ENCODE peak calls at places on chromosomes 6 and 20, in eight cellular contexts. One of them, this sample, is unnamed. For H3K36me3 and H3K4me1, the result is how much of the 10 kb centered on the place peaks cover.

GRCh38 chr6:126039284-126039683 is 52.9 kb downstream of the TRMT11 start:
- DNase-seq in sigmoid colon: no peak
- DNase-seq in pancreas: no peak
- DNase-seq in upper lobe of right lung: no peak
- DNase-seq in cardiac muscle cell: peak
- DNase-seq in mammary epithelial cell: peak
- DNase-seq in fibroblast of lung: peak
- DNase-seq in uterus: no peak
- DNase-seq in this sample: no peak

GRCh38 chr20:36384022-36384619 is 78.0 kb downstream of the DLGAP4 start:
- DNase-seq in sigmoid colon: no peak
- DNase-seq in pancreas: no peak
- DNase-seq in upper lobe of right lung: no peak
- DNase-seq in cardiac muscle cell: peak
- DNase-seq in mammary epithelial cell: peak
- DNase-seq in fibroblast of lung: peak
- DNase-seq in uterus: no peak
- DNase-seq in this sample: peak

GRCh38 chr6:56729719-56730118 is 87.0 kb upstream of the DST start:
- DNase-seq in sigmoid colon: no peak
- DNase-seq in pancreas: no peak
- DNase-seq in upper lobe of right lung: no peak
- DNase-seq in cardiac muscle cell: peak
- DNase-seq in mammary epithelial cell: peak
- DNase-seq in fibroblast of lung: peak
- DNase-seq in uterus: no peak
- DNase-seq in this sample: no peak

GRCh38 chr20:53786445-53787267 is 193.0 kb upstream of the ZNF217 start:
- DNase-seq in sigmoid colon: no peak
- DNase-seq in pancreas: no peak
- DNase-seq in upper lobe of right lung: no peak
- DNase-seq in cardiac muscle cell: no peak
- DNase-seq in mammary epithelial cell: no peak
- DNase-seq in fibroblast of lung: no peak
- DNase-seq in uterus: no peak
- DNase-seq in this sample: peak

GRCh38 chr6:105193647-105194046 is 13.8 kb upstream of the POPDC3 start:
- DNase-seq in sigmoid colon: no peak
- DNase-seq in pancreas: no peak
- DNase-seq in upper lobe of right lung: no peak
- DNase-seq in cardiac muscle cell: peak
- DNase-seq in mammary epithelial cell: peak
- DNase-seq in fibroblast of lung: peak
- DNase-seq in uterus: no peak
- DNase-seq in this sample: no peak

GRCh38 chr6:21033575-21034026 is 499.3 kb downstream of the CDKAL1 start:
- DNase-seq in sigmoid colon: peak
- DNase-seq in pancreas: peak
- DNase-seq in upper lobe of right lung: no peak
- DNase-seq in cardiac muscle cell: peak
- DNase-seq in mammary epithelial cell: peak
- DNase-seq in fibroblast of lung: peak
- DNase-seq in uterus: peak
- DNase-seq in this sample: no peak

GRCh38 chr6:153568601-153569000 is 437.5 kb upstream of the RGS17 start:
- DNase-seq in sigmoid colon: no peak
- DNase-seq in pancreas: no peak
- DNase-seq in upper lobe of right lung: no peak
- DNase-seq in cardiac muscle cell: peak
- DNase-seq in mammary epithelial cell: no peak
- DNase-seq in fibroblast of lung: peak
- DNase-seq in uterus: no peak
- DNase-seq in this sample: no peak

GRCh38 chr6:373031-373430 is 18.5 kb upstream of the IRF4 start:
- DNase-seq in sigmoid colon: no peak
- DNase-seq in pancreas: no peak
- DNase-seq in upper lobe of right lung: no peak
- DNase-seq in cardiac muscle cell: no peak
- DNase-seq in mammary epithelial cell: no peak
- DNase-seq in fibroblast of lung: no peak
- DNase-seq in uterus: no peak
- DNase-seq in this sample: no peak

GRCh38 chr6:109186012-109186411 is 90.7 kb downstream of the CEP57L1 start:
- DNase-seq in sigmoid colon: no peak
- DNase-seq in pancreas: no peak
- DNase-seq in upper lobe of right lung: no peak
- DNase-seq in cardiac muscle cell: no peak
- DNase-seq in mammary epithelial cell: no peak
- DNase-seq in fibroblast of lung: no peak
- DNase-seq in uterus: no peak
- DNase-seq in this sample: no peak

GRCh38 chr6:109183109-109183508 is 87.8 kb downstream of the CEP57L1 start:
- DNase-seq in sigmoid colon: no peak
- DNase-seq in pancreas: no peak
- DNase-seq in upper lobe of right lung: no peak
- DNase-seq in cardiac muscle cell: no peak
- DNase-seq in mammary epithelial cell: no peak
- DNase-seq in fibroblast of lung: no peak
- DNase-seq in uterus: no peak
- DNase-seq in this sample: no peak

GRCh38 chr6:109188115-109188411 is 92.8 kb downstream of the CEP57L1 start:
- DNase-seq in sigmoid colon: no peak
- DNase-seq in pancreas: no peak
- DNase-seq in upper lobe of right lung: no peak
- DNase-seq in cardiac muscle cell: no peak
- DNase-seq in mammary epithelial cell: no peak
- DNase-seq in fibroblast of lung: no peak
- DNase-seq in uterus: no peak
- DNase-seq in this sample: no peak

GRCh38 chr6:109184638-109185037 is 89.3 kb downstream of the CEP57L1 start:
- DNase-seq in sigmoid colon: no peak
- DNase-seq in pancreas: no peak
- DNase-seq in upper lobe of right lung: no peak
- DNase-seq in cardiac muscle cell: no peak
- DNase-seq in mammary epithelial cell: no peak
- DNase-seq in fibroblast of lung: no peak
- DNase-seq in uterus: no peak
- DNase-seq in this sample: no peak

DNA sequence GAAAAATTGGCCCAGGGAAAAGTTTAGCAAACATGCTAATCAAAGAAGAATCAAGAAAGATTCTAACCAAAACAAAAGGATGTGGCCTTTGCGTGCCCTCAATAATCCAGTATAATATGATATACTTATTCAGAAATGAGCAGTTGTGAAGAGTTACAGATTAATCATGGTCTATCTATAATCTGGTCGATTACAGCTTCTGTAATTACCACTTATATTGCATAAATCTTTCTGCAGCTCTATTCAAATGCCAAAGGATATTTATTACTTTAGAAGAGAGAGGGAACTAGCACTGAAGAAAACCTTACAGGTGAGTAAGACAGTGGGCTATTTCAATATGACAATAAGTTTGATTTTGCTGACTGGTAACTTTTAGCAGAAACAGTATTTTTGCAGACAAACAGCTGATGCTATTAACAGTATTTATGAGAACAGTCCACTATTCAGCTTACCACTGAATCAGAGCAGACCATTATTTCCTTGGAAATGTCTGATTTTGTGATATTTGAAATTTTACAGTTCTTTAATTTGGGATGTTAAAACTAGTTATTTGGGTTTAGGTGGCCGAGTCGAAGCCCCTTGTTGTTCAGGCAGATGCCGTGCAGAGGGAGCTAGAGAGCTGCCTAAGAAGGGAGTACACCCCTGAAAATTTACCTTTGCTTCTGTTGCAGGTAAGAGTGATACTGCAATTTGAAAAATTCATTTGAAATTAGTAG is 92.2 kb downstream of the CEP57L1 start:
- DNase-seq in sigmoid colon: peak
- DNase-seq in pancreas: peak
- DNase-seq in upper lobe of right lung: no peak
- DNase-seq in cardiac muscle cell: peak
- DNase-seq in mammary epithelial cell: peak
- DNase-seq in fibroblast of lung: peak
- DNase-seq in uterus: peak
- DNase-seq in this sample: peak
- TF ChIP-seq CTCF in sigmoid colon: peak
- TF ChIP-seq CTCF in pancreas: peak
- TF ChIP-seq CTCF in upper lobe of right lung: peak
- TF ChIP-seq CTCF in cardiac muscle cell: peak
- TF ChIP-seq CTCF in mammary epithelial cell: peak
- TF ChIP-seq CTCF in fibroblast of lung: peak
- TF ChIP-seq CTCF in uterus: peak
- TF ChIP-seq CTCF in this sample: peak

GRCh38 chr6:35073211-35073610 is 67.9 kb downstream of the TCP11 start:
- DNase-seq in sigmoid colon: no peak
- DNase-seq in pancreas: no peak
- DNase-seq in upper lobe of right lung: no peak
- DNase-seq in cardiac muscle cell: no peak
- DNase-seq in mammary epithelial cell: no peak
- DNase-seq in fibroblast of lung: no peak
- DNase-seq in uterus: no peak
- DNase-seq in this sample: no peak

GRCh38 chr6:35071347-35071994 is 69.7 kb downstream of the TCP11 start:
- DNase-seq in sigmoid colon: no peak
- DNase-seq in pancreas: no peak
- DNase-seq in upper lobe of right lung: no peak
- DNase-seq in cardiac muscle cell: no peak
- DNase-seq in mammary epithelial cell: peak
- DNase-seq in fibroblast of lung: no peak
- DNase-seq in uterus: no peak
- DNase-seq in this sample: peak

GRCh38 chr6:35072051-35072697 is 69.0 kb downstream of the TCP11 start:
- DNase-seq in sigmoid colon: no peak
- DNase-seq in pancreas: no peak
- DNase-seq in upper lobe of right lung: no peak
- DNase-seq in cardiac muscle cell: no peak
- DNase-seq in mammary epithelial cell: no peak
- DNase-seq in fibroblast of lung: no peak
- DNase-seq in uterus: no peak
- DNase-seq in this sample: peak

GRCh38 chr6:35073766-35074471 is 67.2 kb downstream of the TCP11 start:
- DNase-seq in sigmoid colon: no peak
- DNase-seq in pancreas: no peak
- DNase-seq in upper lobe of right lung: no peak
- DNase-seq in cardiac muscle cell: no peak
- DNase-seq in mammary epithelial cell: no peak
- DNase-seq in fibroblast of lung: no peak
- DNase-seq in uterus: no peak
- DNase-seq in this sample: no peak

GRCh38 chr6:35072698-35073055 is 68.5 kb downstream of the TCP11 start:
- DNase-seq in sigmoid colon: no peak
- DNase-seq in pancreas: no peak
- DNase-seq in upper lobe of right lung: no peak
- DNase-seq in cardiac muscle cell: no peak
- DNase-seq in mammary epithelial cell: no peak
- DNase-seq in fibroblast of lung: no peak
- DNase-seq in uterus: no peak
- DNase-seq in this sample: no peak
- H3K36me3 ChIP-seq in sigmoid colon: under half
- H3K36me3 ChIP-seq in pancreas: under half
- H3K36me3 ChIP-seq in upper lobe of right lung: half or more
- H3K36me3 ChIP-seq in cardiac muscle cell: under half
- H3K36me3 ChIP-seq in mammary epithelial cell: under half
- H3K36me3 ChIP-seq in fibroblast of lung: under half
- H3K36me3 ChIP-seq in uterus: under half
- H3K36me3 ChIP-seq in this sample: under half

GRCh38 chr20:17643531-17644188 is 38.4 kb downstream of the RRBP1 start:
- DNase-seq in sigmoid colon: no peak
- DNase-seq in pancreas: no peak
- DNase-seq in upper lobe of right lung: peak
- DNase-seq in cardiac muscle cell: no peak
- DNase-seq in mammary epithelial cell: no peak
- DNase-seq in fibroblast of lung: no peak
- DNase-seq in uterus: no peak
- DNase-seq in this sample: peak

GRCh38 chr20:17644451-17644850 is 37.6 kb downstream of the RRBP1 start:
- DNase-seq in sigmoid colon: no peak
- DNase-seq in pancreas: peak
- DNase-seq in upper lobe of right lung: peak
- DNase-seq in cardiac muscle cell: no peak
- DNase-seq in mammary epithelial cell: peak
- DNase-seq in fibroblast of lung: no peak
- DNase-seq in uterus: no peak
- DNase-seq in this sample: peak

GRCh38 chr20:17645546-17646208 is 36.4 kb downstream of the RRBP1 start:
- DNase-seq in sigmoid colon: no peak
- DNase-seq in pancreas: no peak
- DNase-seq in upper lobe of right lung: peak
- DNase-seq in cardiac muscle cell: no peak
- DNase-seq in mammary epithelial cell: no peak
- DNase-seq in fibroblast of lung: no peak
- DNase-seq in uterus: no peak
- DNase-seq in this sample: peak

GRCh38 chr20:17646209-17646717 is 35.8 kb downstream of the RRBP1 start:
- DNase-seq in sigmoid colon: peak
- DNase-seq in pancreas: no peak
- DNase-seq in upper lobe of right lung: peak
- DNase-seq in cardiac muscle cell: no peak
- DNase-seq in mammary epithelial cell: no peak
- DNase-seq in fibroblast of lung: peak
- DNase-seq in uterus: no peak
- DNase-seq in this sample: peak

DNA sequence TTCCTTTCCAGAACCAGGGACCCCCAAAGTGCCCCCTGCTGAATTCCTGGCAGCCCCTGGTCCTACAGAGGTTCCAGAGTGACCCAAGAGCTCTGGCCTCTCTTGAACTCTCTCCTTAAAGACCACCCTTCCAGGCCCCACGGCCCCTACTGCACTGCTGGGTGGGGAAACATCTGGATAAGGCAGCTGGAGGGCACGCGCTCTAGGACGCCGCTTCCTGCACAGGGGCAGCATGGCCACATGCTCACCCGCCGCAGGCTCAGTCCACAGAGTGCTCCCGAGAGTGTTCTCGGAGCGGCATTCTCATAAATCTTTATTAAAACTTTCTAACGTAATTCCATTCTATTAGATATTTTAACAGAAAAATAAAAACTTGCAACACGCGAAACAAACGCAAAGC is 37.0 kb downstream of the RRBP1 start:
- DNase-seq in sigmoid colon: no peak
- DNase-seq in pancreas: no peak
- DNase-seq in upper lobe of right lung: peak
- DNase-seq in cardiac muscle cell: no peak
- DNase-seq in mammary epithelial cell: no peak
- DNase-seq in fibroblast of lung: no peak
- DNase-seq in uterus: no peak
- DNase-seq in this sample: peak
- H3K4me1 ChIP-seq in sigmoid colon: half or more
- H3K4me1 ChIP-seq in pancreas: half or more
- H3K4me1 ChIP-seq in upper lobe of right lung: under half
- H3K4me1 ChIP-seq in cardiac muscle cell: half or more
- H3K4me1 ChIP-seq in mammary epithelial cell: under half
- H3K4me1 ChIP-seq in fibroblast of lung: under half
- H3K4me1 ChIP-seq in uterus: under half
- H3K4me1 ChIP-seq in this sample: half or more

GRCh38 chr6:42138630-42139619 is 3.5 kb downstream of the C6orf132 start:
- DNase-seq in sigmoid colon: no peak
- DNase-seq in pancreas: no peak
- DNase-seq in upper lobe of right lung: no peak
- DNase-seq in cardiac muscle cell: peak
- DNase-seq in mammary epithelial cell: no peak
- DNase-seq in fibroblast of lung: peak
- DNase-seq in uterus: no peak
- DNase-seq in this sample: no peak

GRCh38 chr6:42140051-42140450 is 2.4 kb downstream of the C6orf132 start:
- DNase-seq in sigmoid colon: no peak
- DNase-seq in pancreas: no peak
- DNase-seq in upper lobe of right lung: no peak
- DNase-seq in cardiac muscle cell: peak
- DNase-seq in mammary epithelial cell: peak
- DNase-seq in fibroblast of lung: peak
- DNase-seq in uterus: no peak
- DNase-seq in this sample: peak

GRCh38 chr6:42140756-42141602 is 1.4 kb downstream of the C6orf132 start:
- DNase-seq in sigmoid colon: no peak
- DNase-seq in pancreas: no peak
- DNase-seq in upper lobe of right lung: no peak
- DNase-seq in cardiac muscle cell: peak
- DNase-seq in mammary epithelial cell: peak
- DNase-seq in fibroblast of lung: peak
- DNase-seq in uterus: no peak
- DNase-seq in this sample: no peak

GRCh38 chr6:42141603-42142117 is 760 bp downstream of the C6orf132 start:
- DNase-seq in sigmoid colon: no peak
- DNase-seq in pancreas: peak
- DNase-seq in upper lobe of right lung: no peak
- DNase-seq in cardiac muscle cell: no peak
- DNase-seq in mammary epithelial cell: peak
- DNase-seq in fibroblast of lung: peak
- DNase-seq in uterus: no peak
- DNase-seq in this sample: no peak

DNA sequence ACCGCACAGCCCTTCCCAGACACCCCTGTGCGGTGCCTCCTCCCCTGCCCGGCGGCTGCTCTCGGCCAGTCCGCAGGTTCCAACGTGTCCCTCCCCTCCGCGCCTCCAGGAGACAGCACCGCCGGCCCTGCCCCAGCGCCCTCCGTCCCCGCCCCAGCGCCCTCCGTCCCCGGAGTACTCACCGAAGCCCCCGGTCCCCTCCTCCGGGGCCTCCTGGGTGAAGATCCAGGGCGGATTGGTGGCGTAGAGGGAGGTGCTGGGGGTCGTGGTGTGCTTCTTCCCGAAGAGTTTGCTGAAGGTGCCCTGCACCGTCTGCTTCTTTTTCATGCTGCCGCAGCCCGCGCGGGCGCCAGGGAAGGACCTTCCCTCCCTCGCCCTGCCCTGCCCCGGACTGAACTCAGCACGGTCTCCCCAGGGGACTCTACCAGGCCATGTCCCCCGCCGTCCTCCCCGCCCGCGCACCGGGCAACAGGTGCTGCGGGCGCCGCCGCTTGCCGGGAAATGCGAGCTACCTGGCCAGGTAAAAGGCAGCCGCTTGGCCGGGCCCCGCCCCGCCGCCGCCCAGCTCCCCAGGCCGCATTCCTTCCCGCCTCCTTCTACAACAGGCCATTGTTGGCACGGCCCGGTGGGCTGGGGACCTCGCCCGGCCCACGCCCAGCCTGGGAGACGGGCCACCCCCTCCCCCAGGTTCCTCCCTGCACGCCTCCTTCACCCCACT is at the start of gene C6orf132:
- DNase-seq in sigmoid colon: no peak
- DNase-seq in pancreas: peak
- DNase-seq in upper lobe of right lung: peak
- DNase-seq in cardiac muscle cell: peak
- DNase-seq in mammary epithelial cell: peak
- DNase-seq in fibroblast of lung: peak
- DNase-seq in uterus: no peak
- DNase-seq in this sample: peak
- TF ChIP-seq CTCF in sigmoid colon: no peak
- TF ChIP-seq CTCF in pancreas: no peak
- TF ChIP-seq CTCF in upper lobe of right lung: no peak
- TF ChIP-seq CTCF in cardiac muscle cell: no peak
- TF ChIP-seq CTCF in mammary epithelial cell: no peak
- TF ChIP-seq CTCF in fibroblast of lung: no peak
- TF ChIP-seq CTCF in uterus: no peak
- TF ChIP-seq CTCF in this sample: no peak

This sample was measured in mucosa of descending colon.